ENCODE peak calls at places on chromosome 6, in five cellular contexts. G is H9; E is aorta; V is CD8-positive, alpha-beta T cell; Z is tibial nerve. F is an unnamed sample.
A peak's percentile ranks its signal among the peaks of the same experiment; 100 is the strongest.

GRCh38 chr6:133505680-133506079 is 264.5 kb downstream of the EYA4 start:
- DNase-seq in G (no peak), E (no peak), V (no peak), Z (no peak), F (no peak)

GRCh38 chr6:30730611-30731435 is 10.7 kb downstream of the TUBB start:
- DNase-seq in G (peak; percentile 92), E (no peak), V (peak; percentile 85), Z (peak; percentile 31), F (peak; percentile 41)

GRCh38 chr6:36986704-36987047 is 680 bp upstream of the MTCH1 start:
- DNase-seq in G (no peak), E (no peak), V (no peak), Z (no peak), F (no peak)

GRCh38 chr6:11433860-11434259 is 103.7 kb upstream of the TMEM170B start:
- DNase-seq in G (no peak), E (no peak), V (no peak), Z (no peak), F (no peak)

GRCh38 chr6:48041894-48042293 is 69.1 kb downstream of the PTCHD4 start:
- DNase-seq in G (no peak), E (no peak), V (no peak), Z (no peak), F (no peak)

GRCh38 chr6:53494076-53494475 is 50.8 kb downstream of the GCLC start:
- DNase-seq in G (no peak), E (no peak), V (no peak), Z (no peak), F (peak; percentile 45)

GRCh38 chr6:52537001-52537753 is 39.7 kb downstream of the TRAM2 start:
- DNase-seq in G (no peak), E (no peak), V (no peak), Z (no peak), F (peak; percentile 60)

GRCh38 chr6:69719602-69720193 is 77.1 kb downstream of the LMBRD1 start:
- DNase-seq in G (no peak), E (no peak), V (no peak), Z (no peak), F (peak; percentile 42)

GRCh38 chr6:126939784-126940183 is 178.7 kb upstream of the RSPO3 start:
- DNase-seq in G (no peak), E (no peak), V (no peak), Z (no peak), F (no peak)

GRCh38 chr6:45514454-45514853 is 136.7 kb upstream of the SUPT3H start:
- DNase-seq in G (no peak), E (no peak), V (no peak), Z (no peak), F (no peak)

GRCh38 chr6:130063806-130064205 is 45.4 kb downstream of the L3MBTL3 start:
- DNase-seq in G (no peak), E (no peak), V (no peak), Z (no peak), F (peak; percentile 23)

GRCh38 chr6:137165375-137166246 is 7.8 kb downstream of the IL22RA2 start:
- DNase-seq in G (no peak), E (no peak), V (peak; percentile 26), Z (no peak), F (peak; percentile 55)

GRCh38 chr6:15413558-15414257 is 167.8 kb downstream of the JARID2 start:
- DNase-seq in G (no peak), E (no peak), V (no peak), Z (no peak), F (no peak)

GRCh38 chr6:168147205-168147738 is 68.3 kb upstream of the FRMD1 start:
- DNase-seq in G (no peak), E (no peak), V (no peak), Z (no peak), F (no peak)

GRCh38 chr6:5670381-5670780 is 336.3 kb downstream of the NRN1 start:
- DNase-seq in G (no peak), E (no peak), V (no peak), Z (no peak), F (no peak)

GRCh38 chr6:166629628-166630027 is 2.6 kb upstream of the RPS6KA2 start:
- DNase-seq in G (no peak), E (no peak), V (no peak), Z (no peak), F (peak; percentile 85)

GRCh38 chr6:104531591-104531990 is 328.1 kb downstream of the HACE1 start:
- DNase-seq in G (no peak), E (no peak), V (no peak), Z (no peak), F (no peak)

GRCh38 chr6:2630891-2631458 is 119.7 kb downstream of the MYLK4 start:
- DNase-seq in G (no peak), E (no peak), V (no peak), Z (no peak), F (peak; percentile 53)

GRCh38 chr6:52310932-52311331 is 26.4 kb upstream of the MCM3 start:
- DNase-seq in G (no peak), E (no peak), V (no peak), Z (peak; percentile 24), F (no peak)

GRCh38 chr6:146305098-146305497 is 238.5 kb upstream of the RAB32 start:
- DNase-seq in G (no peak), E (no peak), V (no peak), Z (no peak), F (no peak)

GRCh38 chr6:44580901-44581300 is 193.4 kb downstream of the CDC5L start:
- DNase-seq in G (no peak), E (no peak), V (no peak), Z (no peak), F (peak; percentile 75)

GRCh38 chr6:98871057-98871456 is 36.7 kb downstream of the POU3F2 start:
- DNase-seq in G (no peak), E (no peak), V (no peak), Z (no peak), F (peak; percentile 5)

GRCh38 chr6:162777091-162777490 is 49.3 kb downstream of the PACRG start:
- DNase-seq in G (no peak), E (no peak), V (no peak), Z (no peak), F (no peak)

GRCh38 chr6:49515485-49516146 is 15.9 kb downstream of the GLYATL3 start:
- DNase-seq in G (no peak), E (no peak), V (no peak), Z (no peak), F (no peak)

GRCh38 chr6:154981071-154981373 is 14.1 kb upstream of the TIAM2 start:
- DNase-seq in G (no peak), E (no peak), V (no peak), Z (no peak), F (no peak)

GRCh38 chr6:87789198-87789899 is 87.3 kb upstream of the AKIRIN2 start:
- DNase-seq in G (no peak), E (no peak), V (no peak), Z (no peak), F (peak; percentile 89)

GRCh38 chr6:150079604-150080003 is 10.7 kb upstream of the ULBP3 start:
- DNase-seq in G (peak; percentile 65), E (no peak), V (peak; percentile 36), Z (no peak), F (no peak)

GRCh38 chr6:170210026-170210390 is 80.9 kb downstream of the DLL1 start:
- DNase-seq in G (no peak), E (peak; percentile 51), V (no peak), Z (no peak), F (no peak)

GRCh38 chr6:45477278-45477677 is 99.5 kb upstream of the SUPT3H start:
- DNase-seq in G (no peak), E (no peak), V (no peak), Z (no peak), F (no peak)

DNA sequence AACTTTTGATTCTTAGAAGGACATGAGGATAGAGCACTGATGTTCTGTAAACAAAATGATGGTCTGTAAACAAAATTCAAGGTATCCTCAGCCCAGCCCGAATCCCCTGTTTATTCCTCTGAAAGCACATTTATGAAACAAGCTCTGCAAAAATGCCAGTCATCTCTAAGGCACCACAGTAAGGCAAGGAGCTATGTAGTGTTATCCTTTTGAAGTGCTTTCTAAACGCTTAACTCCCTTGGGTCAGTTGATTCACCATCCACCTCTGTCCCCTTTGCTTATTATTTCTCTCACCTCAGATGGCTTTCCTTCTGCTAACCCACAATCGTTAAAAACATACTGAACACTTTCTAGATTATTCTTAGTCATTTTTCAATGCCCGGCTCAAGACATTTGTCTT is 93.8 kb downstream of the ATXN1 start:
- DNase-seq in G (no peak), E (no peak), V (no peak), Z (no peak), F (no peak)
- H3K4me1 ChIP-seq in G (no peaks in the 10 kb centered on the region), E (peaks cover under 1% of the 10 kb centered on the region), V (peaks cover 9% of the 10 kb centered on the region), Z (peaks cover 23% of the 10 kb centered on the region), F (peaks cover 41% of the 10 kb centered on the region)

DNA sequence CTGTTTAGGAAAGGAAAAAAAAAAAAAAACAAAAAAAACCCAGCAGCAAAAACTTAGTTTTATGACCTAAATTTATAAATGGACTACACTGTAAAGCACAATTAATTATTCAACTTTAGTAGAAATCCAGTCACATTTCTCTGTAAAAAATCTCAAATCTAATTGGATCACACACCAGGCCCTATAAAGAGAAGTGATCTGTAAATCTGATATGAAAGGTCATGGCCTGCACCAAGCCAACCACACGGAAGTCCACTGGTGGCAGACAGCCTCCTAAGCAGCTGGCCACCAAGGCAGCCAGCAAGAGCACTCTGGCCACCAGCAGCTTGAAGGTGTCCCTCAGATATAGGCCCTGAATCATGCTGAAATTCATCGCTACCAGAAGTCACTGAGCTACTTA is 131.6 kb downstream of the HFE start:
- DNase-seq in G (no peak), E (no peak), V (no peak), Z (no peak), F (no peak)
- H3K4me1 ChIP-seq in G (no peaks in the 10 kb centered on the region), E (no peaks in the 10 kb centered on the region), V (peaks cover 29% of the 10 kb centered on the region), Z (peaks cover 31% of the 10 kb centered on the region), F (peaks cover 14% of the 10 kb centered on the region)

GRCh38 chr6:108565893-108566292 is 5.2 kb downstream of the FOXO3 start:
- DNase-seq in G (no peak), E (no peak), V (no peak), Z (no peak), F (peak; percentile 91)

GRCh38 chr6:108565091-108565766 is 4.5 kb downstream of the FOXO3 start:
- DNase-seq in G (no peak), E (no peak), V (no peak), Z (no peak), F (peak; percentile 24)

GRCh38 chr6:108564178-108564577 is 3.5 kb downstream of the FOXO3 start:
- DNase-seq in G (no peak), E (no peak), V (no peak), Z (no peak), F (peak; percentile 95)

GRCh38 chr6:108568101-108568500 is 7.4 kb downstream of the FOXO3 start:
- DNase-seq in G (no peak), E (no peak), V (no peak), Z (no peak), F (no peak)

GRCh38 chr6:108566406-108566805 is 5.7 kb downstream of the FOXO3 start:
- DNase-seq in G (no peak), E (no peak), V (no peak), Z (no peak), F (no peak)
- H3K4me1 ChIP-seq in G (no peaks in the 10 kb centered on the region), E (no peaks in the 10 kb centered on the region), V (peaks cover 44% of the 10 kb centered on the region), Z (peaks cover 82% of the 10 kb centered on the region), F (peaks cover 42% of the 10 kb centered on the region)

GRCh38 chr6:113364781-113365545 is 492.2 kb upstream of the MARCKS start:
- DNase-seq in G (no peak), E (no peak), V (no peak), Z (no peak), F (peak; percentile 67)

GRCh38 chr6:113362542-113363430 is 494.4 kb upstream of the MARCKS start:
- DNase-seq in G (no peak), E (no peak), V (no peak), Z (no peak), F (peak; percentile 53)

GRCh38 chr6:113359155-113360140 is 497.7 kb upstream of the MARCKS start:
- DNase-seq in G (no peak), E (no peak), V (no peak), Z (no peak), F (peak; percentile 62)

GRCh38 chr6:113361014-113361645 is 496.0 kb upstream of the MARCKS start:
- DNase-seq in G (no peak), E (no peak), V (no peak), Z (no peak), F (peak; percentile 68)

GRCh38 chr6:113363866-113364265 is 493.3 kb upstream of the MARCKS start:
- DNase-seq in G (no peak), E (no peak), V (no peak), Z (no peak), F (peak; percentile 60)
- H3K4me1 ChIP-seq in G (peaks cover 5% of the 10 kb centered on the region), E (no peaks in the 10 kb centered on the region), V (no peaks in the 10 kb centered on the region), Z (peaks cover 12% of the 10 kb centered on the region), F (peaks cover 74% of the 10 kb centered on the region)

F was measured in GM23248.